ENCODE peak calls at places on chromosomes 4 and X, in ten cellular contexts. J is sciatic nerve; C is ascending aorta; B is kidney glomerular epithelial cell; L is stimulated activated naive CD4-positive, alpha-beta T cell; X is HCEC 1CT; T is NCI-H1105; K is neuronal stem cell; Z is heart left ventricle; F is putamen. O is an unnamed sample.

GRCh38 chr4:24651266-24651665 is 66.9 kb upstream of the DHX15 start:
- DNase-seq in J (no peak), C (no peak), B (peak), L (no peak), X (no peak), T (no peak), K (no peak), Z (no peak), F (no peak), O (no peak)

GRCh38 chr4:112735474-112735951 is 98.6 kb downstream of the LARP7 start:
- DNase-seq in J (no peak), C (no peak), B (no peak), L (no peak), X (peak), T (no peak), K (no peak), Z (no peak), F (no peak), O (no peak)

GRCh38 chrX:109847257-109848187 is 114.5 kb upstream of the ACSL4 start:
- DNase-seq in J (no peak), C (no peak), B (peak), L (no peak), X (peak), T (no peak), K (no peak), Z (no peak), F (no peak), O (no peak)

GRCh38 chrX:19064175-19064574 is 58.1 kb downstream of the ADGRG2 start:
- DNase-seq in J (no peak), C (no peak), B (no peak), L (no peak), X (peak), T (no peak), K (no peak), Z (no peak), F (no peak), O (no peak)

GRCh38 chrX:384861-385260 is 1.8 kb downstream of the PPP2R3B start:
- DNase-seq in J (no peak), C (no peak), B (no peak), L (no peak), X (no peak), T (no peak), K (no peak), Z (no peak), F (no peak), O (no peak)

GRCh38 chr4:152437561-152437960 is 98.3 kb downstream of the FBXW7 start:
- DNase-seq in J (no peak), C (no peak), B (no peak), L (no peak), X (no peak), T (no peak), K (no peak), Z (no peak), F (peak), O (no peak)

GRCh38 chr4:165541773-165542459 is 163.1 kb downstream of the CPE start:
- DNase-seq in J (no peak), C (no peak), B (no peak), L (no peak), X (no peak), T (no peak), K (no peak), Z (no peak), F (no peak), O (no peak)

GRCh38 chr4:94641702-94642560 is 115.8 kb upstream of the BMPR1B start:
- DNase-seq in J (no peak), C (no peak), B (peak), L (no peak), X (peak), T (no peak), K (no peak), Z (no peak), F (no peak), O (no peak)

GRCh38 chrX:130097507-130098201 is 12.6 kb downstream of the ELF4 start:
- DNase-seq in J (no peak), C (no peak), B (no peak), L (no peak), X (no peak), T (no peak), K (no peak), Z (no peak), F (no peak), O (no peak)

GRCh38 chr4:84585276-84585675 is 2.3 kb downstream of the CDS1 start:
- DNase-seq in J (no peak), C (no peak), B (no peak), L (no peak), X (no peak), T (no peak), K (no peak), Z (no peak), F (no peak), O (no peak)

GRCh38 chrX:99798951-99799350 is 611.1 kb downstream of the PCDH19 start:
- DNase-seq in J (no peak), C (no peak), B (no peak), L (no peak), X (no peak), T (no peak), K (no peak), Z (no peak), F (no peak), O (no peak)

GRCh38 chr4:125313497-125313896 is 1.3 kb upstream of the FAT4 start:
- DNase-seq in J (no peak), C (no peak), B (peak), L (no peak), X (peak), T (peak), K (peak), Z (no peak), F (peak), O (no peak)

GRCh38 chr4:23320881-23321612 is 568.8 kb downstream of the PPARGC1A start:
- DNase-seq in J (no peak), C (no peak), B (no peak), L (no peak), X (no peak), T (peak), K (no peak), Z (no peak), F (no peak), O (no peak)

GRCh38 chrX:19563746-19564145 is 48.4 kb upstream of the MAP3K15 start:
- DNase-seq in J (no peak), C (no peak), B (no peak), L (no peak), X (no peak), T (no peak), K (no peak), Z (peak), F (no peak), O (no peak)

GRCh38 chrX:56745019-56745418 is 16.0 kb downstream of the NBDY start:
- DNase-seq in J (no peak), C (no peak), B (peak), L (no peak), X (peak), T (no peak), K (no peak), Z (no peak), F (no peak), O (no peak)

GRCh38 chr4:14749910-14750309 is 252.4 kb upstream of the CPEB2 start:
- DNase-seq in J (no peak), C (no peak), B (peak), L (no peak), X (peak), T (no peak), K (no peak), Z (peak), F (no peak), O (no peak)